ENCODE peak calls at places on chromosomes 3 and 15, in four cellular contexts. U is hepatocyte, L is tibial nerve, H is fibroblast of lung. G is an unnamed sample. For H3K27me3, the result is how much of the 10 kb centered on the place peaks cover.

GRCh38 chr3:87088366-87088983 is 97.5 kb upstream of the VGLL3 start:
- DNase-seq in L (no peak), U (no peak), H (no peak), G (no peak)

GRCh38 chr15:63860161-63860954 is 26.6 kb upstream of the HERC1 start:
- DNase-seq in H (no peak), L (no peak), U (no peak), G (no peak)

GRCh38 chr3:13546667-13547171 is 2.2 kb upstream of the FBLN2 start:
- DNase-seq in H (peak), U (peak), L (no peak), G (peak)

GRCh38 chr3:52403271-52403841 is 41.5 kb downstream of the SEMA3G start:
- DNase-seq in H (no peak), U (no peak), L (no peak), G (no peak)

GRCh38 chr15:97745481-97746071 is 214.9 kb upstream of the ARRDC4 start:
- DNase-seq in U (peak), H (no peak), L (peak), G (peak)

GRCh38 chr3:151871639-151872468 is 1.6 kb upstream of the SUCNR1 start:
- DNase-seq in H (no peak), L (no peak), U (no peak), G (no peak)

GRCh38 chr3:20076296-20076997 is 36.2 kb downstream of the KAT2B start:
- DNase-seq in U (no peak), H (no peak), L (no peak), G (no peak)

GRCh38 chr3:50671331-50671730 is 3.4 kb upstream of the DOCK3 start:
- DNase-seq in L (no peak), H (peak), U (peak), G (no peak)

GRCh38 chr3:150631515-150632221 is 28.5 kb downstream of the SELENOT start:
- DNase-seq in H (no peak), U (no peak), L (no peak), G (no peak)

GRCh38 chr15:97459771-97460170 is 500.7 kb upstream of the ARRDC4 start:
- DNase-seq in L (no peak), H (no peak), U (no peak), G (no peak)

GRCh38 chr3:47715928-47716327 is 65.8 kb downstream of the SMARCC1 start:
- DNase-seq in L (no peak), U (no peak), H (peak), G (no peak)

GRCh38 chr3:188446791-188447190 is 292.8 kb downstream of the LPP start:
- DNase-seq in U (no peak), H (no peak), L (no peak), G (no peak)

GRCh38 chr3:27532426-27532825 is 48.2 kb upstream of the SLC4A7 start:
- DNase-seq in H (no peak), U (no peak), L (no peak), G (no peak)

GRCh38 chr3:149080699-149081091 is 5.6 kb downstream of the HLTF start:
- DNase-seq in H (peak), L (no peak), U (no peak), G (no peak)

GRCh38 chr3:137764563-137765309 is 621 bp downstream of the SOX14 start:
- DNase-seq in L (no peak), H (no peak), U (no peak), G (no peak)

GRCh38 chr3:137762674-137763593 is 1.2 kb upstream of the SOX14 start:
- DNase-seq in H (no peak), U (no peak), L (no peak), G (no peak)

GRCh38 chr3:137761563-137762503 is 2.3 kb upstream of the SOX14 start:
- DNase-seq in H (no peak), U (no peak), L (no peak), G (no peak)

GRCh38 chr3:137764001-137764433 is at the start of gene SOX14:
- DNase-seq in U (peak), L (no peak), H (no peak), G (peak)

GRCh38 chr3:137763594-137763938 is 549 bp upstream of the SOX14 start:
- DNase-seq in L (no peak), U (no peak), H (no peak), G (no peak)
- H3K27me3 ChIP-seq in L (half or more), U (half or more), H (half or more), G (under half)

GRCh38 chr3:55660642-55661041 is 173.5 kb upstream of the WNT5A start:
- DNase-seq in U (no peak), H (no peak), L (no peak), G (no peak)
- TF ChIP-seq CTCF in U (no peak), H (no peak), L (no peak), G (no peak)

GRCh38 chr15:69863446-69863845 is 234.3 kb downstream of the TLE3 start:
- DNase-seq in U (no peak), L (no peak), H (no peak), G (no peak)

GRCh38 chr15:69869881-69870465 is 227.7 kb downstream of the TLE3 start:
- DNase-seq in H (no peak), U (no peak), L (no peak), G (no peak)

GRCh38 chr15:69874321-69874720 is 223.4 kb downstream of the TLE3 start:
- DNase-seq in U (no peak), L (no peak), H (no peak), G (no peak)

GRCh38 chr15:69873807-69874206 is 223.9 kb downstream of the TLE3 start:
- DNase-seq in L (no peak), H (no peak), U (no peak), G (no peak)

GRCh38 chr15:69869291-69869690 is 228.4 kb downstream of the TLE3 start:
- DNase-seq in H (no peak), U (no peak), L (no peak), G (no peak)
- H3K27me3 ChIP-seq in H (under half), U (under half), L (under half), G (under half)

GRCh38 chr3:181859518-181859917 is 147.8 kb downstream of the SOX2 start:
- DNase-seq in U (no peak), L (no peak), H (no peak), G (no peak)

GRCh38 chr3:181860243-181860642 is 148.5 kb downstream of the SOX2 start:
- DNase-seq in H (no peak), U (no peak), L (no peak), G (no peak)

DNA sequence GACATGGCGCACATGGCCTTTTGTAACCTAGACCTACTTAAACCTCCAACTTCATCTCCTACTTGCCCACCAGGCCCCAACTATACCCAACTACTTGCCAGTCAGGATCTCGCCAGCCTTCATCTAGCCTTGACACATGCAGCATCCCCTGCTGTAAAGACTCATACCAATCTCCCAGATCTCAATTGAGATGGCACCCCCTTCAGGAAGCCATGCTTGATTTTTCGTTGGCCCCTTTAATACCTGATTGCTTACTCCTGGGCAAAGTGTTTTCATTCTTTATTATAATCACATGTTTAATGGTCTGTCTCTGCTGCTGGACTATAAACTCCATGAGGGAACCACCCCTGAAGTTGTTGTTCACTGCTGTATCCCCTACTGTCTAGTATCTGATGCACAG is 150.8 kb downstream of the SOX2 start:
- DNase-seq in L (no peak), H (no peak), U (no peak), G (no peak)
- TF ChIP-seq CTCF in L (no peak), H (no peak), U (no peak), G (no peak)

DNA sequence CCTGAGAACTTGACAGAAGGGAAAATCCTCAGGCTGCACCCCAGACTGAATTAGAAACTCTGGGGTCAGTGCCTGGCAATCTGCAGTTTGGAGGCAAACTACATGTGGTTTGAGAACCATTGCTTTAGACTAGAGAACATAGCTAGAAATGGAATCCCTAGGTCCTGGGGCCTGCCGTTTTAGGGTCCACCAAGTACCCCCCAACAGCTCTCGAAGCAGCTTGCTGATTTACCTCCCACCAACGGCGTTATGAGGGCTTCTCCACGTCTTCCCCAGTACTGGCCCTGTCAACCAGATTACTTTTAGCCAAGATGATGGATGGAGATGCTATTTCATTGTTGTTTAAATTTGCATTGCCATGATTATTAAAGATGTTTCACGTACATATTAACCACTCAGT is 272.5 kb downstream of the XXYLT1 start:
- DNase-seq in H (no peak), L (no peak), U (no peak), G (no peak)
- H3K27me3 ChIP-seq in H (under half), L (under half), U (under half), G (under half)

GRCh38 chr15:38857814-38858213 is 293.2 kb upstream of the RASGRP1 start:
- DNase-seq in U (no peak), L (no peak), H (no peak), G (no peak)

GRCh38 chr15:38859574-38859973 is 295.0 kb upstream of the RASGRP1 start:
- DNase-seq in H (no peak), U (no peak), L (no peak), G (no peak)

GRCh38 chr15:38854506-38854905 is 289.9 kb upstream of the RASGRP1 start:
- DNase-seq in H (no peak), L (no peak), U (no peak), G (no peak)

GRCh38 chr15:38853608-38854007 is 289.0 kb upstream of the RASGRP1 start:
- DNase-seq in U (peak), H (no peak), L (no peak), G (peak)
- TF ChIP-seq CTCF in U (peak), H (peak), L (no peak), G (peak)

GRCh38 chr3:122260206-122260605 is 64.8 kb upstream of the CSTA start:
- DNase-seq in H (no peak), L (no peak), U (no peak), G (no peak)
- H3K27me3 ChIP-seq in H (under half), L (under half), U (under half), G (under half)

GRCh38 chr15:78263351-78263781 is 996 bp upstream of the DNAJA4 start:
- DNase-seq in U (no peak), H (no peak), L (no peak), G (no peak)

GRCh38 chr15:78265137-78265460 is 737 bp downstream of the DNAJA4 start:
- DNase-seq in L (no peak), U (no peak), H (no peak), G (no peak)

GRCh38 chr15:78263907-78264303 is 457 bp upstream of the DNAJA4 start:
- DNase-seq in U (no peak), L (no peak), H (no peak), G (no peak)

GRCh38 chr15:78265752-78266224 is 1.4 kb downstream of the DNAJA4 start:
- DNase-seq in H (peak), L (no peak), U (peak), G (no peak)

DNA sequence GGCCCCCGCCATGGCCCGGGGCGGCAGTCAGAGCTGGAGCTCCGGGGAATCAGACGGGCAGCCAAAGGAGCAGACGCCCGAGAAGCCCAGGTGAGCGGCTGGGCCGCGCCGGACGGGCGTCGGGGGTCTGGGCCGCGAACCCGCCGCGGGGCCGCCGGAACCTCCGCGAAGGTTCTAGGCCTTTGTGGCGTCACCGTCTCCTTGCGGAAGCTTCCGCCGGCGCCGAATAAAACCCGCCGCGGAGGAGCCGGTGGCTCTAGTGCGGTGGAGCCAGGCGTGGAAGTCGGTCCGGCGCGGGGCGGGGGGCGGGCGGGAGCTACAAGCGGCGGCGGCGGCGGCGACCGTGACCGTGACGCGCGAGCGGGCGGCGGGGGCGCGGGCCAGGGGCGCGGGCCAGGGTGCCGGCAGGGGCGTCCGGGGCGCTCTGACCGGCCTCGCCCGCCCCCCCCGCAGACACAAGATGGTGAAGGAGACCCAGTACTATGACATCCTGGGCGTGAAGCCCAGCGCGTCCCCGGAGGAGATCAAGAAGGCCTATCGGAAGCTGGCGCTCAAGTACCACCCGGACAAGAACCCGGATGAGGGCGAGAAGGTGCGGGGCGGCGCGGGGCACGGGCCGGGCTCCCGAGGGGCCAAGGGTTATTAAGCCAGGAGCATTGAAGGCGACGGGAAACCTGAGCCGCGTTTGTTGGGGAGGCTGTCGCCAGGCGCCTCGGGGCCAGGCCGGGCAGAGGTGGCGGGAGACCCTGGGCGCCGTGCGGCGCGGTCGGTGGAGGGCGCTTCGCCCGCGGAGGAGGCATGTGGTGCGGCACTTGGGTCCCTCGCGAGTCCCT is at the start of gene DNAJA4:
- DNase-seq in U (peak), H (peak), L (peak), G (no peak)
- TF ChIP-seq CTCF in U (no peak), H (no peak), L (no peak), G (no peak)

GRCh38 chr3:147418352-147418751 is 9.2 kb downstream of the ZIC1 start:
- DNase-seq in L (no peak), U (no peak), H (no peak), G (no peak)
- H3K27me3 ChIP-seq in L (half or more), U (half or more), H (half or more), G (under half)

G was measured in Caco-2.